ENCODE peak calls at places on chromosomes 11 and 22, in four cellular contexts. R is mucosa of descending colon, J is AG04450, T is ovary. A is an unnamed sample.
A peak's percentile ranks its signal among the peaks of the same experiment; 100 is the strongest.

GRCh38 chr11:112961146-112961668 is at the start of gene NCAM1:
- DNase-seq in R (peak; percentile 54), J (no peak), T (peak; percentile 93), A (no peak)

GRCh38 chr11:112200252-112200651 is 24.9 kb downstream of the BCO2 start:
- DNase-seq in R (no peak), J (no peak), T (no peak), A (no peak)

GRCh38 chr11:2942872-2943710 is 13.9 kb upstream of the PHLDA2 start:
- DNase-seq in R (peak; percentile 51), J (no peak), T (no peak), A (no peak)

GRCh38 chr11:13885083-13885482 is 77.4 kb upstream of the SPON1 start:
- DNase-seq in R (no peak), J (no peak), T (no peak), A (no peak)

GRCh38 chr11:21174781-21175180 is 505.4 kb downstream of the NELL1 start:
- DNase-seq in R (no peak), J (no peak), T (no peak), A (no peak)

GRCh38 chr11:74008373-74009229 is at the start of gene UCP3:
- DNase-seq in R (no peak), J (no peak), T (no peak), A (no peak)

GRCh38 chr11:131275580-131275979 is 94.8 kb upstream of the NTM start:
- DNase-seq in R (no peak), J (no peak), T (no peak), A (no peak)

GRCh38 chr11:79437274-79437980 is 3.4 kb downstream of the TENM4 start:
- DNase-seq in R (peak; percentile 61), J (no peak), T (peak; percentile 91), A (no peak)

GRCh38 chr11:119108857-119109221 is 1.7 kb downstream of the C2CD2L start:
- DNase-seq in R (no peak), J (no peak), T (no peak), A (no peak)

GRCh38 chr22:29165336-29166060 is 40.2 kb upstream of the EMID1 start:
- DNase-seq in R (no peak), J (no peak), T (peak; percentile 25), A (no peak)

GRCh38 chr11:614583-615452 is 932 bp downstream of the IRF7 start:
- DNase-seq in R (peak; percentile 77), J (no peak), T (peak; percentile 67), A (no peak)

GRCh38 chr11:125123947-125124633 is 12.7 kb upstream of the TMEM218 start:
- DNase-seq in R (no peak), J (no peak), T (peak; percentile 62), A (peak; percentile 42)

GRCh38 chr11:69388661-69389060 is 92.8 kb upstream of the LINC01488 start:
- DNase-seq in R (no peak), J (no peak), T (no peak), A (no peak)

GRCh38 chr11:117584056-117584830 is 212.8 kb downstream of the DSCAML1 start:
- DNase-seq in R (no peak), J (no peak), T (no peak), A (no peak)

GRCh38 chr11:2777396-2777795 is 77.6 kb upstream of the KCNQ1OT1 start:
- DNase-seq in R (peak; percentile 30), J (no peak), T (peak; percentile 26), A (no peak)

GRCh38 chr11:37978647-37979046 is 1380.6 kb upstream of the RAG2 start:
- DNase-seq in R (no peak), J (no peak), T (no peak), A (no peak)

GRCh38 chr22:26585104-26585790 is 4.7 kb downstream of the TPST2 start:
- DNase-seq in R (no peak), J (no peak), T (peak; percentile 60), A (no peak)

GRCh38 chr11:77471520-77472234 is 2.2 kb downstream of the PAK1 start:
- DNase-seq in R (no peak), J (no peak), T (no peak), A (no peak)

GRCh38 chr22:38699784-38700183 is 959 bp downstream of the JOSD1 start:
- DNase-seq in R (no peak), J (no peak), T (no peak), A (no peak)

GRCh38 chr22:25051983-25052710 is 99.6 kb downstream of the KIAA1671 start:
- DNase-seq in R (peak; percentile 70), J (no peak), T (no peak), A (no peak)

GRCh38 chr22:17828502-17829080 is 54.3 kb upstream of the BID start:
- DNase-seq in R (no peak), J (no peak), T (no peak), A (no peak)

GRCh38 chr11:1473786-1474185 is 12.8 kb downstream of the MOB2 start:
- DNase-seq in R (peak; percentile 34), J (no peak), T (no peak), A (no peak)

GRCh38 chr11:46686886-46687810 is 13.3 kb downstream of the ARHGAP1 start:
- DNase-seq in R (peak; percentile 47), J (peak; percentile 78), T (no peak), A (no peak)

GRCh38 chr22:36644333-36644757 is 59.2 kb downstream of the CACNG2 start:
- DNase-seq in R (no peak), J (peak; percentile 79), T (no peak), A (peak; percentile 44)

GRCh38 chr11:31636983-31637382 is 127.4 kb downstream of the ELP4 start:
- DNase-seq in R (no peak), J (no peak), T (no peak), A (no peak)

DNA sequence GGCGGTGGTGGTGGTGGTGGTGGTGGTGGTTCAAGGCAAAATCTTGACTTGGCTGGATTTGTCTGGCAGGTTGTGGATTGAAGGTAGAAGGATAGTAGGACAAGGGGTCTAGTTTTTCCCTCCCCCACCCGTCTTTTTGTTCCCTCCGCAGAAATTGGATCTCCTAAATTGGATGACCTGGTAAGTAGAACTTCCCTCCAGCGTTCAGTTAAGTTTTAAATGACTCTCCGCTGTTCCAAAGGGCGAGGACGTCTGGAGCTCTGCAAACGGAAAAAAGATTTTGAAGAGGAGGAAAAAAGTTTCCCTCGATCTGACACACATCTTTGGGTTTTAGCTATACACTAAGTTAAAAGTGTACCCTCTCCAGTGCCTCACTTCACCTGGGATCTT is 422 bp upstream of the LGR4 start:
- DNase-seq in R (no peak), J (no peak), T (no peak), A (no peak)
- H3K4me3 ChIP-seq in R (no peak overlapping the region), J (peak overlapping the region; percentile 45), T (peak overlapping the region; percentile 77), A (peak overlapping the region; percentile 84)

DNA sequence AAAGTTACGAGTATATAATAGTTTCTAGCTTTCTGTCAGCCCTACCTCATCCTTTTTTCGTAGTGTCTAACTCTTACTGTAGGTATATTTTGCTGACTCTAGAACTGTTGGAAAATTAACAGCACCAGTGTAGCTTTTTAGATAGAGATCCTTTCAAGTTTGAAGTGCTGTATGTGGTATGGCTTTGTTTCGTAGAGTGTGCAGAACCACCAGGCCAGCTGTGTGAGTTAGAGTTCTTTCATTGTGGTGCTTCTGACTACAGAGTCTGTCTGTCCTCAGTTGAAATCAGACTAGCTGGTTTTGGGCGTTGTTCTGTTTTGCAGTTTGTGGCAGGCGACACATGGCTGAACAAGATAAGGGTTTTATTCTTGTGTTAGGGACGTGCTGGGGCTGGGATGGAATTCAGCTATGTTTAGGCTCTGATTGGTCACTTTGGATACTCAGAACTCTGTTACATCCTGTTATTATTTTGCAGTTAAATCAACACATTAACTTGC is 3.2 kb downstream of the ARHGEF12 start:
- DNase-seq in R (no peak), J (no peak), T (no peak), A (no peak)
- H3K4me3 ChIP-seq in R (no peak overlapping the region), J (peak overlapping the region; percentile 87), T (peak overlapping the region; percentile 67), A (peak overlapping the region; percentile 90)

GRCh38 chr11:133272386-133272785 is 259.9 kb downstream of the OPCML start:
- DNase-seq in R (no peak), J (no peak), T (no peak), A (no peak)

DNA sequence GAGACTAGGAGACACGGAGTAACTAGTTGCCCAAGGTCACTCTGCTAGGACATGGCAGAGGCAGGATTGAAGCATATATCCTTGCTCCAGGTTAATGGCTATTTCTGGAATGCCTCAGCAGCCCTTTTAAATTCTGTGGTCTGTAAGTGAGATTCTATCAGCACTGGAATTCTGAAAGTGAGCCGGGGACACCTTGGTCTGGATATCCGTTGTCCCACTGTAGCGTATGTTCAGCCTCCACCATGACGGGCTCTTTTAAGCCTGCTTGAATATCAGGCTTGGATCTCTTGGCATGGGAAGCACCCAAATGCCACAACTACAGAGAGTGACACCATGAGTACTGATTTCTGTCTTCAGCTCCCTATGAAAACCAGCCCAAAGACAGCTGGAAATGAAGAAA is 254.4 kb downstream of the OPCML start:
- DNase-seq in R (no peak), J (no peak), T (no peak), A (no peak)
- H3K4me3 ChIP-seq in R (no peak overlapping the region), J (no peak overlapping the region), T (no peak overlapping the region), A (no peak overlapping the region)

DNA sequence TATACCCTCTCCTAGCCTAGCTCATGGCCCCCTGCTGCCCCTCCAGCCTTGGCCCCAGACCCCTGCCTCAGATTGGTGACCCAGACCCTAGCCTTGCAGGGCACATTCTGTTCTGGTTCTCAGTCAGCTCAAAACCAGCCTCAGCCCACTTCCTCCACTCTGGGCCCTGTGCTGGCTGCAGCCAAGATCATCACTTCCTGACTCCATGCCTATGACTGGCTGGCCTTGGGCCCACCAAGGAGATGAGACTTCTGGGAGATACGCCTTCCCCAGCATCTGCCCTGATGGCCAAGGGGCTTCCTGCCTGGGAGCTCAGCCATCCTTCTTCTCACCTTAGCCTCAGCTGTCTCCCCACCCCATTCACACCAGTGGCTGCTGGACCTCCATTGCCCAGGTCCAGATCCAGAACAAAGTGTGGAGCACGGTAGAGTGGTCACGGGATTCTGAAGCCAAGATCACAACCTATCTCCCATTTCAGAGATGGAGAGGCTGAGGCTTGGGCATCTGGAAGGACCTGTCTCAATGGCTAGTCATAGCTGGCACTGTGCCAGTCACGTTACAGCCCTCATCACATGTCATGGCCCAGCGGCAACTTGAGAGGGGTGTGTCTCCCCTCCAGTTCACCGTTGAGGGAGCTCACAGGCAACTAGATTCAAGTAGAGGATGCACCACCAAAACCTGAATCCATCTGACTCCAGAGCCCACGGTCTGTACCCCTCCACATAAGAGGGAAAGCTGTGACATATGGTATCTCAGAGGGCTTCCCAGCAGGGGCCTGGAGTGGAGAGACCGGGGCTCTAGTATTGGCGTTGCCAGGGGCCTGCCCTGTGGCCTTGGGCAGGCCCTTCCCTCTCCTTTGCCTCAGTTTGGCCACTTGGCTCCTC is 43.0 kb upstream of the KLHL35 start:
- DNase-seq in R (no peak), J (no peak), T (peak; percentile 73), A (no peak)
- H3K4me3 ChIP-seq in R (no peak overlapping the region), J (no peak overlapping the region), T (no peak overlapping the region), A (peak overlapping the region; percentile 75)

GRCh38 chr22:49290711-49291110 is 537.0 kb downstream of the BRD1 start:
- DNase-seq in R (no peak), J (no peak), T (no peak), A (no peak)
- H3K4me3 ChIP-seq in R (no peak overlapping the region), J (no peak overlapping the region), T (no peak overlapping the region), A (no peak overlapping the region)

GRCh38 chr11:76155455-76156232 is 50.7 kb downstream of the WNT11 start:
- DNase-seq in R (no peak), J (no peak), T (no peak), A (no peak)

GRCh38 chr11:76153609-76153949 is 52.7 kb downstream of the WNT11 start:
- DNase-seq in R (peak; percentile 39), J (no peak), T (no peak), A (no peak)

GRCh38 chr11:76151561-76152085 is 54.7 kb downstream of the WNT11 start:
- DNase-seq in R (peak; percentile 72), J (no peak), T (no peak), A (no peak)

GRCh38 chr11:76152086-76152658 is 54.1 kb downstream of the WNT11 start:
- DNase-seq in R (peak; percentile 87), J (peak; percentile 13), T (peak; percentile 89), A (peak; percentile 28)

GRCh38 chr11:76152741-76153608 is 53.3 kb downstream of the WNT11 start:
- DNase-seq in R (no peak), J (no peak), T (no peak), A (no peak)
- H3K4me3 ChIP-seq in R (no peak overlapping the region), J (no peak overlapping the region), T (peak overlapping the region; percentile 43), A (no peak overlapping the region)